ENCODE peak calls at places on chromosomes 11 and 22, in ten cellular contexts. One of them, this sample, is unnamed.

GRCh38 chr11:1176224-1177019 is 18.7 kb downstream of the MUC5AC start:
- DNase-seq in HT-29: no peak
- DNase-seq in fibroblast of the conjunctiva: no peak
- DNase-seq in non-pigmented ciliary epithelial cell: no peak
- DNase-seq in MM.1S: no peak
- DNase-seq in activated CD4-positive, alpha-beta T cell treated with anti-CD3 and anti-CD28 coated beads for 48 hours: no peak
- DNase-seq in stromal cell of bone marrow: no peak
- DNase-seq in stimulated activated CD8-positive, alpha-beta memory T cell treated with anti-CD3 and anti-CD28 coated beads, Interleukin-15, amount 100 ng/mL, for 1 hour: no peak
- DNase-seq in stimulated activated effector memory CD8-positive, alpha-beta T cell treated with anti-CD3 and anti-CD28 coated beads, Interleukin-12 subunit alpha, Interleukin-12 subunit beta, amount 100 ng/mL, for 72 hours: no peak
- DNase-seq in NCI-H1436: no peak
- DNase-seq in this sample: no peak

GRCh38 chr11:9774591-9775392 is 110.9 kb downstream of the SWAP70 start:
- DNase-seq in HT-29: no peak
- DNase-seq in activated CD4-positive, alpha-beta T cell treated with anti-CD3 and anti-CD28 coated beads for 48 hours: no peak
- DNase-seq in stimulated activated CD8-positive, alpha-beta memory T cell treated with anti-CD3 and anti-CD28 coated beads, Interleukin-15, amount 100 ng/mL, for 1 hour: no peak
- DNase-seq in NCI-H1436: no peak
- DNase-seq in stimulated activated effector memory CD8-positive, alpha-beta T cell treated with anti-CD3 and anti-CD28 coated beads, Interleukin-12 subunit alpha, Interleukin-12 subunit beta, amount 100 ng/mL, for 72 hours: no peak
- DNase-seq in stromal cell of bone marrow: peak
- DNase-seq in non-pigmented ciliary epithelial cell: peak
- DNase-seq in fibroblast of the conjunctiva: peak
- DNase-seq in MM.1S: no peak
- DNase-seq in this sample: no peak

GRCh38 chr22:29158546-29158945 is 47.1 kb upstream of the EMID1 start:
- DNase-seq in fibroblast of the conjunctiva: no peak
- DNase-seq in activated CD4-positive, alpha-beta T cell treated with anti-CD3 and anti-CD28 coated beads for 48 hours: no peak
- DNase-seq in stimulated activated effector memory CD8-positive, alpha-beta T cell treated with anti-CD3 and anti-CD28 coated beads, Interleukin-12 subunit alpha, Interleukin-12 subunit beta, amount 100 ng/mL, for 72 hours: no peak
- DNase-seq in HT-29: no peak
- DNase-seq in MM.1S: no peak
- DNase-seq in stimulated activated CD8-positive, alpha-beta memory T cell treated with anti-CD3 and anti-CD28 coated beads, Interleukin-15, amount 100 ng/mL, for 1 hour: no peak
- DNase-seq in stromal cell of bone marrow: no peak
- DNase-seq in non-pigmented ciliary epithelial cell: no peak
- DNase-seq in NCI-H1436: no peak
- DNase-seq in this sample: no peak

GRCh38 chr22:45844949-45845613 is 131.9 kb downstream of the WNT7B start:
- DNase-seq in activated CD4-positive, alpha-beta T cell treated with anti-CD3 and anti-CD28 coated beads for 48 hours: no peak
- DNase-seq in stimulated activated CD8-positive, alpha-beta memory T cell treated with anti-CD3 and anti-CD28 coated beads, Interleukin-15, amount 100 ng/mL, for 1 hour: no peak
- DNase-seq in HT-29: no peak
- DNase-seq in stimulated activated effector memory CD8-positive, alpha-beta T cell treated with anti-CD3 and anti-CD28 coated beads, Interleukin-12 subunit alpha, Interleukin-12 subunit beta, amount 100 ng/mL, for 72 hours: no peak
- DNase-seq in stromal cell of bone marrow: no peak
- DNase-seq in non-pigmented ciliary epithelial cell: peak
- DNase-seq in MM.1S: no peak
- DNase-seq in NCI-H1436: no peak
- DNase-seq in fibroblast of the conjunctiva: no peak
- DNase-seq in this sample: no peak

GRCh38 chr22:24333301-24333700 is 62.7 kb downstream of the SPECC1L start:
- DNase-seq in HT-29: no peak
- DNase-seq in non-pigmented ciliary epithelial cell: no peak
- DNase-seq in NCI-H1436: no peak
- DNase-seq in stromal cell of bone marrow: peak
- DNase-seq in fibroblast of the conjunctiva: no peak
- DNase-seq in stimulated activated CD8-positive, alpha-beta memory T cell treated with anti-CD3 and anti-CD28 coated beads, Interleukin-15, amount 100 ng/mL, for 1 hour: no peak
- DNase-seq in activated CD4-positive, alpha-beta T cell treated with anti-CD3 and anti-CD28 coated beads for 48 hours: no peak
- DNase-seq in MM.1S: no peak
- DNase-seq in stimulated activated effector memory CD8-positive, alpha-beta T cell treated with anti-CD3 and anti-CD28 coated beads, Interleukin-12 subunit alpha, Interleukin-12 subunit beta, amount 100 ng/mL, for 72 hours: no peak
- DNase-seq in this sample: no peak

GRCh38 chr22:42316988-42317387 is 46.5 kb upstream of the TCF20 start:
- DNase-seq in NCI-H1436: peak
- DNase-seq in HT-29: peak
- DNase-seq in stimulated activated CD8-positive, alpha-beta memory T cell treated with anti-CD3 and anti-CD28 coated beads, Interleukin-15, amount 100 ng/mL, for 1 hour: no peak
- DNase-seq in stimulated activated effector memory CD8-positive, alpha-beta T cell treated with anti-CD3 and anti-CD28 coated beads, Interleukin-12 subunit alpha, Interleukin-12 subunit beta, amount 100 ng/mL, for 72 hours: peak
- DNase-seq in non-pigmented ciliary epithelial cell: no peak
- DNase-seq in activated CD4-positive, alpha-beta T cell treated with anti-CD3 and anti-CD28 coated beads for 48 hours: peak
- DNase-seq in stromal cell of bone marrow: peak
- DNase-seq in MM.1S: no peak
- DNase-seq in fibroblast of the conjunctiva: no peak
- DNase-seq in this sample: peak

GRCh38 chr11:45341379-45341778 is 55.2 kb upstream of the SYT13 start:
- DNase-seq in activated CD4-positive, alpha-beta T cell treated with anti-CD3 and anti-CD28 coated beads for 48 hours: no peak
- DNase-seq in NCI-H1436: no peak
- DNase-seq in non-pigmented ciliary epithelial cell: no peak
- DNase-seq in MM.1S: no peak
- DNase-seq in stimulated activated effector memory CD8-positive, alpha-beta T cell treated with anti-CD3 and anti-CD28 coated beads, Interleukin-12 subunit alpha, Interleukin-12 subunit beta, amount 100 ng/mL, for 72 hours: no peak
- DNase-seq in HT-29: no peak
- DNase-seq in stromal cell of bone marrow: no peak
- DNase-seq in fibroblast of the conjunctiva: no peak
- DNase-seq in stimulated activated CD8-positive, alpha-beta memory T cell treated with anti-CD3 and anti-CD28 coated beads, Interleukin-15, amount 100 ng/mL, for 1 hour: no peak
- DNase-seq in this sample: no peak

GRCh38 chr11:64801591-64802369 is 1.2 kb downstream of the MAP4K2 start:
- DNase-seq in stimulated activated CD8-positive, alpha-beta memory T cell treated with anti-CD3 and anti-CD28 coated beads, Interleukin-15, amount 100 ng/mL, for 1 hour: no peak
- DNase-seq in stimulated activated effector memory CD8-positive, alpha-beta T cell treated with anti-CD3 and anti-CD28 coated beads, Interleukin-12 subunit alpha, Interleukin-12 subunit beta, amount 100 ng/mL, for 72 hours: no peak
- DNase-seq in stromal cell of bone marrow: no peak
- DNase-seq in MM.1S: no peak
- DNase-seq in activated CD4-positive, alpha-beta T cell treated with anti-CD3 and anti-CD28 coated beads for 48 hours: no peak
- DNase-seq in fibroblast of the conjunctiva: no peak
- DNase-seq in HT-29: no peak
- DNase-seq in non-pigmented ciliary epithelial cell: no peak
- DNase-seq in NCI-H1436: no peak
- DNase-seq in this sample: no peak